ENCODE peak calls at places on chromosome 2, in five cellular contexts. One of them, this sample, is unnamed.

GRCh38 chr2:176138526-176139169 is 9.1 kb downstream of the HOXD8 start:
- DNase-seq in ELR: no peak
- DNase-seq in kidney tubule cell: no peak
- DNase-seq in NAMALWA: no peak
- DNase-seq in HEK293T: no peak
- DNase-seq in this sample: no peak

GRCh38 chr2:101998556-101999121 is 6.9 kb downstream of the IL1R2 start:
- DNase-seq in NAMALWA: peak; percentile 7
- DNase-seq in kidney tubule cell: no peak
- DNase-seq in HEK293T: no peak
- DNase-seq in ELR: no peak
- DNase-seq in this sample: no peak

GRCh38 chr2:61887684-61888303 is 662 bp downstream of the CCT4 start:
- DNase-seq in ELR: peak; percentile 58
- DNase-seq in HEK293T: peak; percentile 7
- DNase-seq in NAMALWA: no peak
- DNase-seq in kidney tubule cell: peak; percentile 40
- DNase-seq in this sample: no peak

GRCh38 chr2:128232965-128233789 is 85.5 kb downstream of the HS6ST1 start:
- DNase-seq in HEK293T: peak; percentile 93
- DNase-seq in ELR: peak; percentile 77
- DNase-seq in NAMALWA: peak; percentile 80
- DNase-seq in kidney tubule cell: peak; percentile 82
- DNase-seq in this sample: peak; percentile 97

GRCh38 chr2:201985740-201986735 is 47.6 kb upstream of the FZD7 start:
- DNase-seq in ELR: peak; percentile 22
- DNase-seq in NAMALWA: no peak
- DNase-seq in HEK293T: no peak
- DNase-seq in kidney tubule cell: peak; percentile 16
- DNase-seq in this sample: no peak

GRCh38 chr2:98839292-98839691 is 96.7 kb downstream of the CRACDL start:
- DNase-seq in ELR: peak; percentile 51
- DNase-seq in HEK293T: no peak
- DNase-seq in kidney tubule cell: peak; percentile 56
- DNase-seq in NAMALWA: no peak
- DNase-seq in this sample: no peak

GRCh38 chr2:28658369-28658768 is 93.3 kb upstream of the PPP1CB start:
- DNase-seq in kidney tubule cell: peak; percentile 50
- DNase-seq in HEK293T: no peak
- DNase-seq in ELR: peak; percentile 46
- DNase-seq in NAMALWA: no peak
- DNase-seq in this sample: no peak

GRCh38 chr2:85062565-85062964 is 70.6 kb upstream of the TCF7L1 start:
- DNase-seq in kidney tubule cell: no peak
- DNase-seq in ELR: no peak
- DNase-seq in HEK293T: no peak
- DNase-seq in NAMALWA: no peak
- DNase-seq in this sample: no peak

GRCh38 chr2:218002792-218003191 is at the start of gene TNS1:
- DNase-seq in ELR: no peak
- DNase-seq in kidney tubule cell: no peak
- DNase-seq in HEK293T: no peak
- DNase-seq in NAMALWA: no peak
- DNase-seq in this sample: no peak

GRCh38 chr2:56132138-56132537 is 51.7 kb upstream of the CCDC85A start:
- DNase-seq in HEK293T: peak; percentile 31
- DNase-seq in NAMALWA: peak; percentile 77
- DNase-seq in ELR: peak; percentile 70
- DNase-seq in kidney tubule cell: peak; percentile 53
- DNase-seq in this sample: peak; percentile 27

GRCh38 chr2:27255660-27256059 is 7.2 kb downstream of the SLC30A3 start:
- DNase-seq in NAMALWA: no peak
- DNase-seq in kidney tubule cell: no peak
- DNase-seq in HEK293T: no peak
- DNase-seq in ELR: peak; percentile 59
- DNase-seq in this sample: no peak

GRCh38 chr2:226124548-226125011 is 675.0 kb downstream of the IRS1 start:
- DNase-seq in ELR: peak; percentile 28
- DNase-seq in NAMALWA: no peak
- DNase-seq in HEK293T: no peak
- DNase-seq in kidney tubule cell: no peak
- DNase-seq in this sample: no peak

GRCh38 chr2:235106874-235107639 is 155.2 kb downstream of the SH3BP4 start:
- DNase-seq in ELR: peak; percentile 82
- DNase-seq in kidney tubule cell: peak; percentile 77
- DNase-seq in NAMALWA: peak; percentile 14
- DNase-seq in HEK293T: peak; percentile 62
- DNase-seq in this sample: peak; percentile 48

GRCh38 chr2:67965246-67965645 is 97.6 kb downstream of the C1D start:
- DNase-seq in HEK293T: no peak
- DNase-seq in ELR: no peak
- DNase-seq in NAMALWA: no peak
- DNase-seq in kidney tubule cell: no peak
- DNase-seq in this sample: no peak

GRCh38 chr2:149375801-149376349 is 45.5 kb downstream of the LYPD6 start:
- DNase-seq in NAMALWA: no peak
- DNase-seq in ELR: peak; percentile 72
- DNase-seq in HEK293T: no peak
- DNase-seq in kidney tubule cell: peak; percentile 4
- DNase-seq in this sample: no peak

GRCh38 chr2:41729800-41730364 is 317.9 kb upstream of the PKDCC start:
- DNase-seq in kidney tubule cell: no peak
- DNase-seq in NAMALWA: no peak
- DNase-seq in HEK293T: no peak
- DNase-seq in ELR: no peak
- DNase-seq in this sample: no peak

GRCh38 chr2:33222309-33222708 is 254.1 kb upstream of the RASGRP3 start:
- DNase-seq in NAMALWA: no peak
- DNase-seq in HEK293T: no peak
- DNase-seq in ELR: no peak
- DNase-seq in kidney tubule cell: no peak
- DNase-seq in this sample: no peak

GRCh38 chr2:23246992-23247683 is 137.8 kb upstream of the KLHL29 start:
- DNase-seq in ELR: no peak
- DNase-seq in kidney tubule cell: no peak
- DNase-seq in NAMALWA: no peak
- DNase-seq in HEK293T: no peak
- DNase-seq in this sample: no peak

GRCh38 chr2:151914989-151915628 is 86.9 kb upstream of the ARL5A start:
- DNase-seq in kidney tubule cell: no peak
- DNase-seq in HEK293T: no peak
- DNase-seq in ELR: no peak
- DNase-seq in NAMALWA: no peak
- DNase-seq in this sample: no peak

GRCh38 chr2:109330056-109330455 is 201.1 kb downstream of the SH3RF3 start:
- DNase-seq in NAMALWA: no peak
- DNase-seq in HEK293T: no peak
- DNase-seq in kidney tubule cell: no peak
- DNase-seq in ELR: peak; percentile 54
- DNase-seq in this sample: no peak

GRCh38 chr2:238803996-238804395 is 43.9 kb upstream of the TWIST2 start:
- DNase-seq in kidney tubule cell: no peak
- DNase-seq in HEK293T: no peak
- DNase-seq in ELR: no peak
- DNase-seq in NAMALWA: no peak
- DNase-seq in this sample: no peak

GRCh38 chr2:39218401-39218800 is 25.4 kb downstream of the CDKL4 start:
- DNase-seq in ELR: no peak
- DNase-seq in HEK293T: no peak
- DNase-seq in NAMALWA: no peak
- DNase-seq in kidney tubule cell: no peak
- DNase-seq in this sample: no peak

GRCh38 chr2:35421485-35421884 is 934.1 kb upstream of the CRIM1 start:
- DNase-seq in HEK293T: no peak
- DNase-seq in NAMALWA: no peak
- DNase-seq in ELR: no peak
- DNase-seq in kidney tubule cell: no peak
- DNase-seq in this sample: no peak

This sample was measured in GM13977.